ENCODE peak calls at places on chromosomes 7 and 10, in seven cellular contexts. J, X, W, Z, I, G and B are unnamed samples.

GRCh38 chr10:43229208-43230061 is 37.4 kb downstream of the RASGEF1A start:
- DNase-seq in W (peak), Z (peak), G (no peak), X (no peak), J (no peak), I (peak), B (peak)

GRCh38 chr7:75915416-75916156 is 631 bp downstream of the POR start:
- DNase-seq in I (peak), J (no peak), Z (no peak), W (no peak), G (no peak), X (peak), B (peak)

GRCh38 chr10:29378106-29378505 is 89.2 kb downstream of the LYZL1 start:
- DNase-seq in I (no peak), W (no peak), X (no peak), J (no peak), Z (no peak), G (no peak), B (no peak)

GRCh38 chr10:76234827-76235226 is 803.4 kb downstream of the LRMDA start:
- DNase-seq in J (no peak), G (no peak), I (no peak), X (no peak), Z (no peak), W (no peak), B (no peak)

GRCh38 chr7:96558530-96558929 is 151.1 kb downstream of the SEM1 start:
- DNase-seq in Z (no peak), I (no peak), X (no peak), J (no peak), W (no peak), G (no peak), B (no peak)

GRCh38 chr10:32131388-32131787 is 75.2 kb upstream of the KIF5B start:
- DNase-seq in X (no peak), J (peak), W (no peak), Z (no peak), I (no peak), G (no peak), B (peak)

GRCh38 chr10:35517431-35518181 is 87.5 kb upstream of the GJD4 start:
- DNase-seq in I (peak), G (no peak), Z (no peak), J (no peak), X (no peak), W (no peak), B (no peak)

GRCh38 chr7:28640026-28640425 is 227.7 kb downstream of the CREB5 start:
- DNase-seq in X (no peak), Z (no peak), G (no peak), J (no peak), I (no peak), W (no peak), B (no peak)

GRCh38 chr7:81079736-81080135 is 160.9 kb upstream of the SEMA3C start:
- DNase-seq in X (no peak), Z (no peak), J (no peak), G (no peak), W (no peak), I (peak), B (no peak)

GRCh38 chr10:16809074-16809718 is 8.0 kb downstream of the RSU1 start:
- DNase-seq in Z (no peak), I (peak), G (no peak), J (no peak), W (peak), X (peak), B (peak)

GRCh38 chr10:126387931-126388911 is at the start of gene ADAM12:
- DNase-seq in Z (no peak), J (no peak), I (peak), G (no peak), X (no peak), W (peak), B (peak)